ENCODE peak calls at places on chromosomes 5 and 9, in seven cellular contexts. P, D, M, R, E, V and A are unnamed samples.
A peak's percentile ranks its signal among the peaks of the same experiment; 100 is the strongest.

GRCh38 chr9:92634712-92635605 is 35.0 kb downstream of the IPPK start:
- DNase-seq in E (peak; percentile 89), P (peak; percentile 89), R (peak; percentile 92), V (peak; percentile 39), D (peak; percentile 39), M (peak; percentile 88), A (peak; percentile 52)

GRCh38 chr9:22165144-22165543 is 156.0 kb upstream of the CDKN2B start:
- DNase-seq in D (no peak), P (no peak), E (no peak), R (no peak), V (no peak), M (no peak), A (no peak)

GRCh38 chr5:124317471-124317870 is 429.0 kb downstream of the ZNF608 start:
- DNase-seq in D (no peak), V (no peak), E (no peak), P (no peak), R (no peak), M (no peak), A (no peak)

GRCh38 chr5:62029303-62029702 is 276.7 kb upstream of the KIF2A start:
- DNase-seq in V (no peak), R (no peak), P (no peak), M (no peak), D (no peak), E (no peak), A (no peak)

GRCh38 chr5:53029608-53030007 is 40.5 kb downstream of the ITGA2 start:
- DNase-seq in V (no peak), D (no peak), E (no peak), R (no peak), M (no peak), P (no peak), A (no peak)

GRCh38 chr5:8981496-8981895 is 564.4 kb downstream of the SEMA5A start:
- DNase-seq in R (no peak), V (peak; percentile 6), E (no peak), D (no peak), M (no peak), P (no peak), A (no peak)

GRCh38 chr9:656918-657583 is 184.4 kb upstream of the DMRT1 start:
- DNase-seq in E (no peak), V (no peak), M (no peak), D (no peak), R (no peak), P (no peak), A (no peak)

GRCh38 chr9:121852646-121853616 is 201.5 kb downstream of the DAB2IP start:
- DNase-seq in M (peak; percentile 80), D (no peak), R (no peak), P (no peak), V (no peak), E (no peak), A (no peak)

GRCh38 chr9:98536542-98537173 is 172.1 kb downstream of the GABBR2 start:
- DNase-seq in D (no peak), V (no peak), M (no peak), P (peak; percentile 26), R (no peak), E (no peak), A (no peak)

GRCh38 chr5:150272531-150272930 is 17.0 kb downstream of the CAMK2A start:
- DNase-seq in D (no peak), R (peak; percentile 59), M (no peak), E (peak; percentile 31), P (peak; percentile 41), V (no peak), A (no peak)

GRCh38 chr9:125759812-125760134 is 12.6 kb downstream of the PBX3 start:
- DNase-seq in V (no peak), P (no peak), D (no peak), E (no peak), R (no peak), M (no peak), A (no peak)

GRCh38 chr5:159908201-159908940 is 7.9 kb upstream of the ADRA1B start:
- DNase-seq in D (no peak), R (no peak), E (no peak), V (no peak), M (no peak), P (no peak), A (no peak)

GRCh38 chr5:150523472-150524350 is 15.8 kb downstream of the NDST1 start:
- DNase-seq in E (peak; percentile 26), M (no peak), D (peak; percentile 51), P (peak; percentile 40), R (peak; percentile 75), V (peak; percentile 63), A (no peak)

GRCh38 chr9:32385135-32385884 is 867 bp downstream of the ACO1 start:
- DNase-seq in D (no peak), P (no peak), M (no peak), E (no peak), R (peak; percentile 15), V (no peak), A (no peak)

GRCh38 chr9:132210472-132211145 is 48.8 kb downstream of the NTNG2 start:
- DNase-seq in E (no peak), M (no peak), P (no peak), V (peak; percentile 33), R (no peak), D (no peak), A (no peak)

GRCh38 chr9:132211570-132211969 is 49.7 kb downstream of the NTNG2 start:
- DNase-seq in P (no peak), V (no peak), M (no peak), E (no peak), D (no peak), R (no peak), A (no peak)

GRCh38 chr9:132216861-132217655 is 55.2 kb downstream of the NTNG2 start:
- DNase-seq in E (no peak), R (no peak), P (no peak), D (no peak), V (no peak), M (no peak), A (no peak)

GRCh38 chr9:132209263-132209662 is 47.4 kb downstream of the NTNG2 start:
- DNase-seq in R (no peak), P (no peak), D (no peak), V (no peak), E (no peak), M (no peak), A (no peak)

GRCh38 chr9:132214027-132214622 is 52.3 kb downstream of the NTNG2 start:
- DNase-seq in M (peak; percentile 85), R (peak; percentile 72), E (no peak), D (peak; percentile 52), P (peak; percentile 44), V (peak; percentile 75), A (no peak)
- TF ChIP-seq CTCF in M (no peak), R (no peak), E (no peak), D (no peak), P (no peak), V (peak; percentile 27), A (no peak)

GRCh38 chr5:66808663-66809062 is 212.5 kb downstream of the MAST4 start:
- DNase-seq in V (no peak), E (no peak), R (no peak), M (no peak), P (no peak), D (no peak), A (no peak)

GRCh38 chr5:66810747-66811355 is 214.7 kb downstream of the MAST4 start:
- DNase-seq in M (no peak), R (no peak), V (no peak), P (no peak), E (no peak), D (no peak), A (no peak)

GRCh38 chr5:66810151-66810550 is 214.0 kb downstream of the MAST4 start:
- DNase-seq in V (no peak), D (no peak), R (no peak), P (no peak), M (no peak), E (no peak), A (no peak)

GRCh38 chr5:66805514-66806430 is 209.6 kb downstream of the MAST4 start:
- DNase-seq in R (no peak), P (no peak), E (no peak), V (no peak), M (no peak), D (no peak), A (no peak)

GRCh38 chr5:66807743-66808142 is 211.6 kb downstream of the MAST4 start:
- DNase-seq in R (peak; percentile 66), P (no peak), M (no peak), D (peak; percentile 32), V (peak; percentile 16), E (no peak), A (no peak)
- TF ChIP-seq CTCF in R (peak; percentile 78), P (no peak), M (peak; percentile 30), D (peak; percentile 56), V (peak; percentile 62), E (no peak), A (no peak)

DNA sequence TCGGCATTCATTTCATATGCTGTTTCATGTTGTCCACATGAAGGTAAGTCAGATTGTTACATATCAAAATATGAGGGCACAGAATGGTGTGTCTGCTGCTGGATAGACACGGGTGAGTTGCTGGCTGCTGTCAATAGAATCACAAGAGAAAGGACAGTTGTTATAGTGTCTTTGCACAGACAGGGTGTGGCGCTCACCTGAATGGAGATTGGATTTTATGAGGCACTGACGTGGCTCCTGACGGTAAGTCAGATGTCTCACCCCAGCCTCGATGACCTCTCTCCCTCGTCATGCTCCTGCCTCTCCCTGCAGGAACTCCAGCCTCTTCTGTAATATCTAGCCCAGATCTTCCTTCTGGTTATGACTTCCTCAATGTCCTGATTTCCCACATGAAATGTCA is 75.4 kb upstream of the SELENOP start:
- DNase-seq in P (no peak), E (no peak), V (no peak), M (no peak), R (no peak), D (peak; percentile 72), A (no peak)
- TF ChIP-seq CTCF in P (no peak), E (no peak), V (no peak), M (no peak), R (no peak), D (no peak), A (no peak)

GRCh38 chr5:77494935-77495334 is 2.8 kb upstream of the WDR41 start:
- DNase-seq in M (no peak), D (no peak), V (no peak), R (no peak), P (no peak), E (no peak), A (no peak)

GRCh38 chr5:77491783-77492652 is at the start of gene WDR41:
- DNase-seq in M (peak; percentile 96), V (peak; percentile 94), E (peak; percentile 91), R (peak; percentile 78), P (peak; percentile 92), D (peak; percentile 83), A (peak; percentile 86)

GRCh38 chr5:77492653-77493000 is 511 bp upstream of the WDR41 start:
- DNase-seq in D (no peak), M (no peak), P (no peak), V (no peak), R (no peak), E (no peak), A (no peak)
- TF ChIP-seq CTCF in D (no peak), M (no peak), P (no peak), V (no peak), R (no peak), E (no peak), A (peak; percentile 50)

GRCh38 chr5:6111131-6111530 is 267.2 kb downstream of the MED10 start:
- DNase-seq in D (no peak), V (no peak), M (no peak), E (no peak), P (no peak), R (no peak), A (no peak)
- TF ChIP-seq CTCF in D (no peak), V (no peak), M (no peak), E (no peak), P (no peak), R (no peak), A (no peak)

GRCh38 chr9:132412089-132412488 is 2.1 kb downstream of the CFAP77 start:
- DNase-seq in R (no peak), M (no peak), E (peak; percentile 55), V (no peak), D (no peak), P (peak; percentile 64), A (peak; percentile 26)
- TF ChIP-seq CTCF in R (peak; percentile 31), M (peak; percentile 30), E (peak; percentile 72), V (peak; percentile 65), D (no peak), P (peak; percentile 76), A (peak; percentile 74)